ENCODE peak calls at places on chromosomes 12 and 14, in four cellular contexts. I is bronchial epithelial cell, J is PC-9, T is RWPE1. D is an unnamed sample.

GRCh38 chr12:3964404-3964803 is 91.2 kb upstream of the PARP11 start:
- DNase-seq in J (no peak), I (no peak), T (peak; percentile 8), D (no peak)

GRCh38 chr12:105640780-105641179 is 310.3 kb downstream of the C12orf75 start:
- DNase-seq in I (no peak), T (no peak), J (no peak), D (no peak)

GRCh38 chr12:104720346-104721064 is 237.6 kb downstream of the SLC41A2 start:
- DNase-seq in T (no peak), I (no peak), J (no peak), D (no peak)

GRCh38 chr12:7989827-7990491 is 42.6 kb upstream of the FOXJ2 start:
- DNase-seq in J (peak; percentile 94), T (no peak), I (no peak), D (no peak)

GRCh38 chr14:89851031-89851430 is 103.5 kb downstream of the EFCAB11 start:
- DNase-seq in J (no peak), I (no peak), T (no peak), D (no peak)

GRCh38 chr14:97353102-97353501 is 555.9 kb downstream of the VRK1 start:
- DNase-seq in J (no peak), I (no peak), T (no peak), D (no peak)

GRCh38 chr12:65121049-65121955 is at the start of gene WIF1:
- DNase-seq in J (no peak), I (peak; percentile 17), T (peak; percentile 8), D (peak; percentile 14)

GRCh38 chr14:101561145-101561896 is at the start of gene DIO3:
- DNase-seq in I (no peak), T (no peak), J (no peak), D (peak; percentile 62)

GRCh38 chr12:85036241-85036707 is at the start of the genes LRRIQ1 and TSPAN19:
- DNase-seq in J (peak; percentile 68), I (peak; percentile 85), T (peak; percentile 94), D (peak; percentile 53)

GRCh38 chr14:95675486-95675885 is 10.7 kb upstream of the TCL1B start:
- DNase-seq in J (no peak), I (no peak), T (no peak), D (no peak)

GRCh38 chr14:76863724-76864407 is 37.7 kb downstream of the LRRC74A start:
- DNase-seq in I (peak; percentile 12), T (no peak), J (peak; percentile 59), D (no peak)

GRCh38 chr12:42213954-42214426 is 24.1 kb downstream of the YAF2 start:
- DNase-seq in J (no peak), T (no peak), I (no peak), D (no peak)

GRCh38 chr12:112551681-112552080 is 132.9 kb downstream of the PTPN11 start:
- DNase-seq in I (no peak), T (no peak), J (no peak), D (no peak)

GRCh38 chr14:90397401-90398314 is 829 bp downstream of the CALM1 start:
- DNase-seq in I (no peak), J (no peak), T (peak; percentile 70), D (peak; percentile 26)

GRCh38 chr12:123614531-123614930 is 12.6 kb downstream of the DDX55 start:
- DNase-seq in T (peak; percentile 55), J (no peak), I (peak; percentile 25), D (no peak)

GRCh38 chr14:90717916-90718315 is 98.3 kb downstream of the TTC7B start:
- DNase-seq in I (no peak), J (no peak), T (no peak), D (no peak)

GRCh38 chr12:66403746-66404145 is 101.5 kb downstream of the HELB start:
- DNase-seq in T (no peak), J (no peak), I (peak; percentile 30), D (no peak)

GRCh38 chr14:25381498-25381897 is 331.6 kb upstream of the STXBP6 start:
- DNase-seq in I (no peak), T (no peak), J (no peak), D (no peak)

GRCh38 chr14:55794655-55795583 is 214.9 kb downstream of the KTN1 start:
- DNase-seq in J (peak; percentile 63), T (peak; percentile 36), I (peak; percentile 89), D (no peak)

GRCh38 chr14:89221109-89221508 is 195.9 kb downstream of the FOXN3 start:
- DNase-seq in T (peak; percentile 14), I (peak; percentile 74), J (no peak), D (no peak)

GRCh38 chr12:105957058-105957457 is 181.7 kb downstream of the NUAK1 start:
- DNase-seq in J (no peak), T (no peak), I (no peak), D (no peak)

GRCh38 chr12:52139579-52140062 is 52.2 kb downstream of the KRT80 start:
- DNase-seq in J (peak; percentile 62), T (peak; percentile 91), I (peak; percentile 48), D (peak; percentile 48)

GRCh38 chr14:27181304-27181703 is 583.5 kb upstream of the NOVA1 start:
- DNase-seq in T (no peak), I (no peak), J (no peak), D (no peak)

GRCh38 chr12:93886533-93887511 is 209.6 kb downstream of the CRADD start:
- DNase-seq in T (no peak), J (no peak), I (no peak), D (no peak)

GRCh38 chr12:68376901-68377300 is 44.7 kb upstream of the MDM1 start:
- DNase-seq in J (no peak), I (no peak), T (no peak), D (no peak)

GRCh38 chr14:68546839-68547238 is 246.0 kb downstream of the ZFP36L1 start:
- DNase-seq in I (peak; percentile 98), J (peak; percentile 80), T (peak; percentile 72), D (no peak)

GRCh38 chr14:89959853-89960493 is 4.2 kb downstream of the TDP1 start:
- DNase-seq in J (no peak), I (no peak), T (no peak), D (no peak)

GRCh38 chr12:60195483-60195882 is 599.7 kb downstream of the SLC16A7 start:
- DNase-seq in J (no peak), I (no peak), T (no peak), D (no peak)

GRCh38 chr12:85280984-85281946 is 1.2 kb downstream of the ALX1 start:
- DNase-seq in I (peak; percentile 18), T (no peak), J (no peak), D (no peak)

GRCh38 chr14:92914087-92914656 is 8.8 kb upstream of the CHGA start:
- DNase-seq in I (peak; percentile 24), T (no peak), J (no peak), D (peak; percentile 60)

GRCh38 chr12:77122661-77123060 is 57.3 kb upstream of the E2F7 start:
- DNase-seq in J (no peak), I (no peak), T (no peak), D (no peak)

GRCh38 chr12:124752437-124753229 is 111.0 kb downstream of the SCARB1 start:
- DNase-seq in I (no peak), J (no peak), T (peak; percentile 47), D (no peak)

DNA sequence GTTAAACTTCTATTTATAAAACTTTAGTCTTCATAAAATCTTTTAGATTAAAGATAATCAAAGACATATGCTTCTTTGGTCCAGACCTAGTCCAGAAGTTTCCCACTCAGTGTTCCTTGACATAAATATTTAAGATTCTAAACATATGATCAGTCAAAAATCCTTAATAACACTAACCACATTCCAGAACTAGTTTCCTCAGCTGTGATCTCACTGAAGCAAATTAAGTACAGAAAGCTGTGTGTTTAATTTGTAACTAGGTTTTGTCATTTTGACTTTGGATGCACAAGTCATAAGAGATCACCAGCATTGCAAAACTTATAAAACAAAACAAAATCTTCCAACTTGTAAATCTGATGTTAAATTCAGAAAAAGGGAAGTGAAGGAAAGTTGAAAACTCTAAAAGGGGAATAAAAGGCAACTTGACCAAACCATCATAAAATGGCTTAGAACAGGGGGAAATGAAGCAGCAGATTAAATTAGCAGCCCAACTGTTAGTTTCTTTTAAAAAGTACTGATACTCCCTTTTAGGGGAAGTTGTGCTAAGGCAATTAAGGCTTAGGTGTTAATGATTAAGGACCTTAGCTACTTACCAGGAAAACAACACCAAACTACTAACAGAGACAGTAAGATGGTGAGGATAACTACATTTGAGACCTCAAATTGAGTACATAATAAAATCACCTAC is 56.6 kb downstream of the SH2B3 start:
- DNase-seq in J (no peak), I (no peak), T (no peak), D (no peak)
- TF ChIP-seq CTCF in J (no peak), I (no peak), T (no peak), D (no peak)

DNA sequence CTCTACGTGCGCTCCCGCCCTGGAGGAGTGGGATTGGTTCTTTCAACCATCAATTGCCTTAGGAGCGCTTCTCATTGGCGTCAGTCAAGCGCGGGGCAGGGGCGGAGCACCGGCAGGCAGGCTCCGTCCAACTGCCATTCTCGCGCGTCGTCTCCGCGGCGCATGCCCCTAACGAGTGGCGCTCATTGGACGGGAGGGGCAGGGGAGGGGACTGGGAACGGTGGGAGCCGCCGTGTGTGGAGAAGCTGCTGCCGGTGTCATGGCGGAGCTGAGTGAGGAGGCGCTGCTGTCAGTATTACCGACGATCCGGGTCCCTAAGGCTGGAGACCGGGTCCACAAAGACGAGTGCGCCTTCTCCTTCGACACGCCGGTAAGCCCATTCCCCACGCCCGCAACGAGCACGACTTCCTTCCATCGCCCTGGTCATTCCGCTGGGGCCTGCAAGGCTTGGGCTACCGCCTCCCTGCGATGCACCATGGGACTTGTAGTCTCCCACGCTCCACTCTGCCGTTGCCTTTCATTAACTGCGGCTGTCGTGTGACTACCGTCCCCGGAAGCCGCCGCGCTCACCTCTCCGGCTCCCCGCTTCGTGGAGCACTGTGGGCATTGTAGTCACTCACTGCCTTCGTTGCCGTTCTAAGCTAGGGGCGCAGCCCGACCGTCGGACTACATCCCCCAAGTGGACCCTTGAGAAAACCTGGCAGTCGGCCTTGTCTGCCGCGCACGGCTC is at the start of gene USP5:
- DNase-seq in T (peak; percentile 98), I (peak; percentile 98), J (peak; percentile 99), D (peak; percentile 100)
- TF ChIP-seq CTCF in T (no peak), I (no peak), J (no peak), D (no peak)

DNA sequence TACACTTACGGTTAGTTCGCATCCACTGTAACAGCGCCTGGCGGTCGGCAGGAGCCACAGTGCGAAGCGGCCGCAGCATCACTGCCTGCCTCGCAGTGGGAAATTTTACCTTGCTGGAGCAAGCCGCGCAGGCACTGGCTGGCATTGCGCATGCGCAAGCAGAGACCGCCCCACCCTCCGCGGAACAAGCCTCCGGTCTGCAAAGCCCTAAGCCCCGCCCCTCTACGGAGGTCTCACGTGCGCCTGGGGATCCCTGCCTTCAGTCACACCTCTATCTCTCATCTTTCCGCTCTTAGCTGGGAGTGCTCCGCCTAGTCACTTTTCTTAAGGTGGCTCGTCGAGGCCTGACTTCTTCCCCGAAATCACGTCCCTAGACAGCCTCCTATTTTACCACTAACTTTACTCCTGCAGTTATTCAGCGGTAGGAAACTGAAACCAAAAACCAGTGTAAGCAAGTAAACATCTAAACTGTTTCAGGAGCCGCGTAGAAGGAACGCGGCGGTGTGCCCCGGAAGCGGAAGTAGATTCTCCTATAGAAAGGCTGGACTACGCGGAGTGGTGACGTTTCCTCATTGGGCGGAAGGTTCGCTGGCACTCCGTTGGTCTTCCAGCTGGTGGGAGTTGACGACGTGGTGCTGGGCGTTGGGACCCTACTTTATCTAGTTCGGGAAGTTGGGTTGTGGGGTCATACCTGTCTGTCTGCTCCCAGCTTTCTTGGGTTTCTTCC is at the start of gene SRP54:
- DNase-seq in I (peak; percentile 96), J (peak; percentile 87), T (peak; percentile 99), D (peak; percentile 99)
- TF ChIP-seq CTCF in I (peak; percentile 46), J (no peak), T (no peak), D (peak; percentile 25)

DNA sequence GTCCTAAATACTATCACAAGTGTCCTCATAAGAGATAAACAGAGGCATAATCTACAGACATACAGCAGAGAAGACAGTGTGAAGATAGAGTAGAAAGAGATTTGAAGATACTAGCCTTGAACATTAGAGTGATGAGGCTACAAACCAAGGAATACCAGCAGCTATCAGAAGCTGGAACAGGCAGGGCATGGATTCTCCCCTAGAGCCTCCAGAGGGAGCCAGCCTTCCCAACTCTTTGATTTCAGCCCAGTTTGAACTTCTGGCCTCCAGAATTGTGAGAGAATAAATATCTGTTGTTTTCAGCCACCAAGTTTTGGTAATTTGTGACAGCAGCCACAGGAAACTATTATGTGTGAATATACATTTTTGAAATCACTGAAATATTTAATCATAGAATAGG is 47.2 kb downstream of the CCDC91 start:
- DNase-seq in J (no peak), T (no peak), I (no peak), D (no peak)
- TF ChIP-seq CTCF in J (no peak), T (no peak), I (peak; percentile 24), D (peak; percentile 25)

D was measured in progenitor cell of endocrine pancreas.